ENCODE peak calls at places on chromosomes 6 and 20, in ten cellular contexts. B is skeletal muscle cell; P is LHCN-M2; H is activated T-helper 9 cell treated with anti-CD3 and anti-CD28 coated beads, Interleukin-2, amount 50 U/mL, for 16 hours; W is RWPE1; Y is activated naive CD8-positive, alpha-beta T cell treated with anti-CD3 and anti-CD28 coated beads for 36 hours; N is AML-193; X is GM10248; I is cardiac fibroblast; M is tibial nerve. E is an unnamed sample.

GRCh38 chr6:111862314-111862713 is 10.9 kb downstream of the FYN start:
- DNase-seq in B (no peak), P (no peak), H (no peak), W (no peak), Y (no peak), N (no peak), X (no peak), I (no peak), M (no peak), E (no peak)

GRCh38 chr6:119128252-119128912 is 49.9 kb upstream of the FAM184A start:
- DNase-seq in B (no peak), P (no peak), H (no peak), W (no peak), Y (no peak), N (no peak), X (no peak), I (peak; percentile 57), M (no peak), E (no peak)

GRCh38 chr6:50716887-50717509 is 3.7 kb downstream of the TFAP2D start:
- DNase-seq in B (no peak), P (no peak), H (no peak), W (no peak), Y (no peak), N (no peak), X (no peak), I (no peak), M (no peak), E (no peak)

GRCh38 chr20:44135811-44136204 is 51.2 kb downstream of the JPH2 start:
- DNase-seq in B (no peak), P (no peak), H (no peak), W (no peak), Y (no peak), N (no peak), X (no peak), I (no peak), M (no peak), E (no peak)

GRCh38 chr6:116011096-116011401 is 49.6 kb downstream of the FRK start:
- DNase-seq in B (no peak), P (no peak), H (no peak), W (no peak), Y (no peak), N (no peak), X (no peak), I (no peak), M (no peak), E (no peak)

GRCh38 chr20:55186228-55186627 is 710.8 kb downstream of the DOK5 start:
- DNase-seq in B (no peak), P (no peak), H (no peak), W (no peak), Y (no peak), N (no peak), X (no peak), I (no peak), M (no peak), E (no peak)

GRCh38 chr20:62914970-62915457 is 11.3 kb downstream of the DIDO1 start:
- DNase-seq in B (no peak), P (peak; percentile 84), H (no peak), W (no peak), Y (peak; percentile 40), N (peak; percentile 5), X (no peak), I (peak; percentile 66), M (no peak), E (no peak)

GRCh38 chr20:366042-366718 is 14.4 kb upstream of the TRIB3 start:
- DNase-seq in B (no peak), P (no peak), H (no peak), W (no peak), Y (no peak), N (no peak), X (no peak), I (no peak), M (no peak), E (no peak)